ENCODE peak calls at places on chromosomes 6 and 20, in ten cellular contexts. U is RWPE1; D is cardiac fibroblast; J is endothelial cell; S is AG09309; N is neural crest cell; A is brain microvascular endothelial cell; P is lower leg skin; E is astrocyte of the cerebellum; Z is activated CD8-positive, alpha-beta T cell treated with anti-CD3 and anti-CD28 coated beads for 36 hours. B is an unnamed sample.

GRCh38 chr6:89302936-89303335 is 12.2 kb downstream of the GABRR2 start:
- DNase-seq in Z (no peak), U (no peak), P (no peak), N (no peak), E (no peak), D (no peak), J (no peak), A (no peak), S (no peak), B (no peak)

GRCh38 chr6:85641522-85641915 is 1.2 kb downstream of the SYNCRIP start:
- DNase-seq in E (no peak), A (no peak), N (no peak), J (no peak), Z (no peak), S (no peak), P (peak; percentile 21), D (peak; percentile 31), U (no peak), B (no peak)

GRCh38 chr6:76984572-76984971 is 478.7 kb downstream of the HTR1B start:
- DNase-seq in Z (no peak), S (no peak), J (no peak), N (no peak), A (no peak), P (no peak), E (no peak), U (peak; percentile 31), D (peak; percentile 9), B (no peak)

GRCh38 chr6:109743739-109744138 is 52.6 kb downstream of the FIG4 start:
- DNase-seq in D (peak; percentile 76), E (peak; percentile 31), J (no peak), P (no peak), N (no peak), Z (no peak), A (peak; percentile 85), S (no peak), U (peak; percentile 23), B (no peak)

GRCh38 chr6:69880570-69880969 is 14.2 kb downstream of the COL19A1 start:
- DNase-seq in N (no peak), Z (no peak), D (peak; percentile 33), S (no peak), U (no peak), P (no peak), J (no peak), A (no peak), E (no peak), B (no peak)

GRCh38 chr6:117555882-117556498 is 46.3 kb downstream of the GOPC start:
- DNase-seq in D (peak; percentile 70), Z (peak; percentile 73), S (no peak), J (peak; percentile 49), A (peak; percentile 40), U (no peak), P (peak; percentile 59), E (no peak), N (peak; percentile 62), B (no peak)

GRCh38 chr6:15132854-15133670 is 112.8 kb upstream of the JARID2 start:
- DNase-seq in J (no peak), Z (no peak), E (peak; percentile 5), P (peak; percentile 27), D (peak; percentile 85), N (no peak), S (peak; percentile 47), A (peak; percentile 80), U (peak; percentile 97), B (no peak)

GRCh38 chr6:84026721-84027164 is 6.8 kb upstream of the MRAP2 start:
- DNase-seq in A (no peak), D (no peak), J (no peak), E (no peak), N (no peak), Z (no peak), P (no peak), U (no peak), S (no peak), B (no peak)

DNA sequence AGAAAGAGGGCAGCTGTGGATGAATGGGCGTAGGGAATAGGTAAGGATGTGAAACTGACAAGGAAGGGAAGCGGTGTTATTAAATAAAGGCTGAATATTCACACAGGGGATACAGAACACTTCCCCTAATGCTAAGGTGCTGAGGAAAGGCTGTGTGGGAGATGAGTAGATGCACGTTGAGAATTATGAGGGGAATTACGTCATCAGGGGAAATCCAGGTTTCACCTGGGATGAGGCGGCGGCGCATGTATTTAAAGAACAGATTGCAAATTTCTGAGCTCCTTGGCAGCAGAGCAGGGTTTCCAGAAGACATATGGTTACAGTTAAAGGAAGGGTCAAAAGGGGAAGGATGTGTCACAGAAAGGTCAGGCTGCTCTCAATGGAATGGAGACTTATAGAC is 28.7 kb upstream of the EDN1 start:
- DNase-seq in S (no peak), P (no peak), E (no peak), J (no peak), Z (no peak), U (no peak), D (no peak), N (no peak), A (no peak), B (no peak)
- TF ChIP-seq CTCF in S (no peak), P (no peak), E (no peak), J (no peak), Z (no peak), U (no peak), D (no peak), N (no peak), A (no peak), B (no peak)

GRCh38 chr6:130366011-130366963 is at the start of gene TMEM200A:
- DNase-seq in A (peak; percentile 48), D (peak; percentile 54), P (peak; percentile 44), Z (peak; percentile 57), U (peak; percentile 15), J (peak; percentile 65), S (no peak), N (peak; percentile 53), E (peak; percentile 32), B (peak; percentile 16)
- TF ChIP-seq CTCF in A (peak; percentile 62), D (peak; percentile 10), P (no peak), Z (no peak), U (no peak), J (no peak), S (peak; percentile 20), N (peak; percentile 37), E (peak; percentile 10), B (no peak)

GRCh38 chr6:31114970-31115849 is 610 bp downstream of the PSORS1C1 start:
- DNase-seq in N (no peak), E (peak; percentile 35), J (no peak), U (peak; percentile 38), S (no peak), A (peak; percentile 48), P (no peak), Z (no peak), D (peak; percentile 68), B (no peak)

GRCh38 chr6:31114540-31114876 is at the start of gene PSORS1C1:
- DNase-seq in D (peak; percentile 93), P (peak; percentile 89), A (peak; percentile 92), S (peak; percentile 82), J (no peak), U (peak; percentile 97), Z (no peak), N (no peak), E (peak; percentile 93), B (no peak)

GRCh38 chr6:31112478-31112877 is at the start of gene C6orf15:
- DNase-seq in N (no peak), D (no peak), J (no peak), U (no peak), P (no peak), Z (no peak), A (no peak), E (no peak), S (no peak), B (no peak)

GRCh38 chr6:31115941-31116560 is 1.5 kb downstream of the PSORS1C1 start:
- DNase-seq in Z (no peak), N (no peak), A (no peak), P (no peak), S (no peak), E (no peak), U (no peak), J (no peak), D (no peak), B (no peak)

GRCh38 chr6:31113861-31114539 is 600 bp upstream of the PSORS1C1 start:
- DNase-seq in A (no peak), N (no peak), S (peak; percentile 88), U (no peak), J (no peak), D (peak; percentile 19), Z (no peak), E (peak; percentile 94), P (no peak), B (no peak)
- TF ChIP-seq CTCF in A (no peak), N (no peak), S (peak; percentile 27), U (no peak), J (no peak), D (no peak), Z (no peak), E (no peak), P (no peak), B (no peak)

GRCh38 chr20:50358959-50359358 is 151.2 kb upstream of the PTPN1 start:
- DNase-seq in N (no peak), D (no peak), A (no peak), E (no peak), Z (no peak), J (no peak), S (no peak), U (no peak), P (no peak), B (no peak)
- TF ChIP-seq CTCF in N (no peak), D (no peak), A (no peak), E (no peak), Z (no peak), J (no peak), S (no peak), U (no peak), P (no peak), B (no peak)

GRCh38 chr20:39269031-39269461 is 306.9 kb downstream of the DHX35 start:
- DNase-seq in E (no peak), Z (peak; percentile 73), S (no peak), P (no peak), A (peak; percentile 28), N (peak; percentile 78), J (peak; percentile 82), D (peak; percentile 34), U (peak; percentile 66), B (peak; percentile 67)
- TF ChIP-seq CTCF in E (peak; percentile 87), Z (peak; percentile 93), S (peak; percentile 86), P (no peak), A (peak; percentile 91), N (peak; percentile 93), J (peak; percentile 93), D (peak; percentile 88), U (peak; percentile 89), B (peak; percentile 94)

GRCh38 chr20:25484224-25484846 is 76.9 kb downstream of the GINS1 start:
- DNase-seq in D (no peak), N (no peak), A (no peak), S (no peak), Z (no peak), J (no peak), E (no peak), P (no peak), U (peak; percentile 22), B (no peak)
- TF ChIP-seq CTCF in D (no peak), N (no peak), A (no peak), S (no peak), Z (no peak), J (no peak), E (no peak), P (no peak), U (peak; percentile 87), B (no peak)

GRCh38 chr6:146267946-146268345 is 239.1 kb downstream of the GRM1 start:
- DNase-seq in J (no peak), Z (no peak), S (no peak), A (no peak), N (no peak), P (no peak), E (no peak), U (no peak), D (no peak), B (no peak)
- TF ChIP-seq CTCF in J (no peak), Z (no peak), S (no peak), A (no peak), N (no peak), P (no peak), E (no peak), U (no peak), D (no peak), B (no peak)

GRCh38 chr6:101401792-101402617 is 8.5 kb downstream of the GRIK2 start:
- DNase-seq in P (no peak), D (no peak), E (no peak), S (no peak), J (peak; percentile 46), U (no peak), N (peak; percentile 60), Z (no peak), A (no peak), B (no peak)
- TF ChIP-seq CTCF in P (no peak), D (no peak), E (no peak), S (no peak), J (no peak), U (no peak), N (no peak), Z (no peak), A (no peak), B (no peak)